ENCODE peak calls at places on chromosomes 7 and 10, in eight cellular contexts. P, O, N, F, K, Q, T and L are unnamed samples.

GRCh38 chr10:72334196-72334831 is 20.4 kb downstream of the DNAJB12 start:
- DNase-seq in P (peak), O (no peak), N (peak), F (peak), K (no peak), Q (peak), T (no peak), L (no peak)

GRCh38 chr10:50501478-50501877 is 122.3 kb downstream of the SGMS1 start:
- DNase-seq in P (no peak), O (no peak), N (no peak), F (peak), K (no peak), Q (peak), T (no peak), L (no peak)

GRCh38 chr10:68423522-68423921 is 16.4 kb upstream of the RUFY2 start:
- DNase-seq in P (no peak), O (no peak), N (no peak), F (no peak), K (no peak), Q (no peak), T (no peak), L (no peak)

GRCh38 chr10:90420637-90421318 is 437.1 kb downstream of the HTR7 start:
- DNase-seq in P (no peak), O (no peak), N (no peak), F (no peak), K (no peak), Q (no peak), T (peak), L (no peak)

GRCh38 chr7:39688611-39689485 is 65.5 kb downstream of the RALA start:
- DNase-seq in P (no peak), O (no peak), N (no peak), F (peak), K (no peak), Q (no peak), T (no peak), L (no peak)

GRCh38 chr10:821322-821721 is 110.2 kb downstream of the LARP4B start:
- DNase-seq in P (no peak), O (no peak), N (no peak), F (peak), K (no peak), Q (peak), T (no peak), L (no peak)

GRCh38 chr7:3953946-3954345 is 652.9 kb downstream of the SDK1 start:
- DNase-seq in P (no peak), O (no peak), N (no peak), F (no peak), K (no peak), Q (no peak), T (no peak), L (no peak)

GRCh38 chr7:117169907-117170306 is 153.0 kb downstream of the WNT2 start:
- DNase-seq in P (no peak), O (no peak), N (no peak), F (no peak), K (no peak), Q (no peak), T (no peak), L (no peak)

GRCh38 chr10:25701651-25702050 is 232.4 kb upstream of the MYO3A start:
- DNase-seq in P (peak), O (peak), N (peak), F (no peak), K (no peak), Q (no peak), T (no peak), L (no peak)

DNA sequence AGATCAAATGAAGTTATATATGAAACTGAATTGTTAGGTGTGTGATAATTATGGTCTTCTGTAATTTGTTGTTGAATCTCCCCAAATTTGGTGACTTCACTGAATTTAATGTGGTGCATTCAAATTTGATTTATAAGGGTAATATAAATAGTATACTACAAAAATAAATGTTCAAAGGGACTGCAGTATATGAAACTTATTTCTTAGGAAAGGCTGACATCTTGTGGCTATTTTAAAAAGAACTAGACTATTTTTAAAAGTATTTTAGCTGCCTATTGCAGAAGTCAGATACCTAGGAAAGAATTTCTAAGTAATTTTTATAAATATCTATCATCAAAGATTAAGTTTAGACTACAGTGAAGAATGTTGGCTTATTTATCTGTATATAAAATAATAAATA is 36.6 kb downstream of the ATRNL1 start:
- DNase-seq in P (no peak), O (no peak), N (no peak), F (peak), K (no peak), Q (peak), T (peak), L (peak)
- TF ChIP-seq CTCF in P (peak), O (no peak), N (peak), F (no peak), K (peak), Q (peak), T (peak), L (peak)

GRCh38 chr10:48608279-48608681 is 3.4 kb upstream of the ARHGAP22 start:
- DNase-seq in P (no peak), O (peak), N (no peak), F (peak), K (no peak), Q (no peak), T (peak), L (peak)
- TF ChIP-seq CTCF in P (peak), O (peak), N (no peak), F (peak), K (peak), Q (peak), T (peak), L (peak)

DNA sequence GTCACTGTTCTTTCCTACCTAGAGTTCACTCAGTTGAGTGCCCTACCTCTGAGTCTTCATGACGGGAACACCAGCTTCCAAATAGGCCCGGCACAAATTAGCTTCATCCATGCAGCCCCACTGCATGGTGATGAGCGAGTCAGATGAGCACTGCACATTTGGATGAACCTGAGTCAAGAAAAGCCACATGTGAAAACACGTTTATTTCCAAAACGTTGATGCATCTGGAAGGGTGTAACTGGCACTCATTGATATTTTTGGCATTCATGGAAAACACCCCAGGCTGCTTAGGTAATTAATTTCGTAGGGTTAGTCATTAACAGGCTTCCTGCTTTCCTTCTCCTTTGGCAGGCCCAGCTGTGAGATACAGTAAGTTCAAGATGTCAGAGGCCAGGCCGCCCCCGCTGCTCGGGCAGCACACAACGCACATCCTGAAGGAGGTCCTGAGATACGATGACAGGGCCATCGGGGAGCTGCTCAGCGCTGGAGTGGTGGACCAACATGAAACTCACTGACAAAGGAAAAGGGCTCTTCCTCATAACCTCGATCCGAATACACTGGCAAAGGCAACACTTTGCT is 725.2 kb downstream of the SUGCT start:
- DNase-seq in P (no peak), O (no peak), N (no peak), F (no peak), K (no peak), Q (no peak), T (no peak), L (no peak)
- TF ChIP-seq CTCF in P (no peak), O (no peak), N (no peak), F (no peak), K (no peak), Q (no peak), T (no peak), L (no peak)

GRCh38 chr10:77006836-77007511 is 630.6 kb downstream of the KCNMA1 start:
- DNase-seq in P (no peak), O (no peak), N (no peak), F (peak), K (no peak), Q (peak), T (no peak), L (no peak)

GRCh38 chr10:77010430-77010829 is 627.2 kb downstream of the KCNMA1 start:
- DNase-seq in P (no peak), O (no peak), N (no peak), F (no peak), K (no peak), Q (no peak), T (peak), L (no peak)

GRCh38 chr10:77005901-77006300 is 631.7 kb downstream of the KCNMA1 start:
- DNase-seq in P (no peak), O (no peak), N (no peak), F (no peak), K (no peak), Q (no peak), T (no peak), L (no peak)

GRCh38 chr10:77004917-77005564 is 632.6 kb downstream of the KCNMA1 start:
- DNase-seq in P (peak), O (no peak), N (no peak), F (peak), K (no peak), Q (peak), T (peak), L (peak)

GRCh38 chr10:77007836-77008235 is 629.8 kb downstream of the KCNMA1 start:
- DNase-seq in P (no peak), O (no peak), N (no peak), F (no peak), K (no peak), Q (no peak), T (peak), L (peak)
- TF ChIP-seq CTCF in P (no peak), O (no peak), N (no peak), F (no peak), K (no peak), Q (no peak), T (no peak), L (no peak)

GRCh38 chr10:112161757-112162518 is 21.6 kb downstream of the GPAM start:
- DNase-seq in P (no peak), O (no peak), N (no peak), F (no peak), K (no peak), Q (no peak), T (no peak), L (no peak)

GRCh38 chr10:112159469-112159868 is 24.1 kb downstream of the GPAM start:
- DNase-seq in P (no peak), O (no peak), N (no peak), F (no peak), K (no peak), Q (no peak), T (no peak), L (no peak)

GRCh38 chr10:112166800-112167199 is 16.8 kb downstream of the GPAM start:
- DNase-seq in P (no peak), O (no peak), N (no peak), F (no peak), K (no peak), Q (no peak), T (no peak), L (no peak)

GRCh38 chr10:112160834-112161233 is 22.7 kb downstream of the GPAM start:
- DNase-seq in P (no peak), O (no peak), N (no peak), F (no peak), K (no peak), Q (no peak), T (no peak), L (no peak)
- TF ChIP-seq CTCF in P (no peak), O (no peak), N (no peak), F (no peak), K (no peak), Q (no peak), T (no peak), L (no peak)

GRCh38 chr7:125059861-125060456 is 130.3 kb upstream of the POT1 start:
- DNase-seq in P (no peak), O (no peak), N (no peak), F (peak), K (no peak), Q (peak), T (no peak), L (no peak)
- TF ChIP-seq CTCF in P (peak), O (no peak), N (peak), F (peak), K (peak), Q (peak), T (peak), L (peak)